ENCODE peak calls at places on chromosomes 3 and 15, in six cellular contexts. One of them, this sample, is unnamed.

GRCh38 chr15:25170781-25171110 is 216.0 kb downstream of the SNRPN start:
- DNase-seq in AG09319: no peak
- DNase-seq in T1000: no peak
- DNase-seq in NCI-H524: no peak
- DNase-seq in stimulated activated CD4-positive, alpha-beta T cell treated with anti-CD3 and anti-CD28 coated beads, Interleukin-15, amount 100 ng/mL, for 24 hours: no peak
- DNase-seq in sigmoid colon: peak
- DNase-seq in this sample: no peak

GRCh38 chr3:33884701-33885100 is 86.3 kb downstream of the PDCD6IP start:
- DNase-seq in stimulated activated CD4-positive, alpha-beta T cell treated with anti-CD3 and anti-CD28 coated beads, Interleukin-15, amount 100 ng/mL, for 24 hours: no peak
- DNase-seq in T1000: no peak
- DNase-seq in NCI-H524: no peak
- DNase-seq in sigmoid colon: no peak
- DNase-seq in AG09319: no peak
- DNase-seq in this sample: no peak

GRCh38 chr3:152430223-152431002 is 161.7 kb downstream of the MBNL1 start:
- DNase-seq in AG09319: no peak
- DNase-seq in T1000: no peak
- DNase-seq in stimulated activated CD4-positive, alpha-beta T cell treated with anti-CD3 and anti-CD28 coated beads, Interleukin-15, amount 100 ng/mL, for 24 hours: no peak
- DNase-seq in sigmoid colon: no peak
- DNase-seq in NCI-H524: peak
- DNase-seq in this sample: no peak

GRCh38 chr15:74444106-74445062 is 10.6 kb upstream of the SEMA7A start:
- DNase-seq in AG09319: no peak
- DNase-seq in T1000: no peak
- DNase-seq in NCI-H524: no peak
- DNase-seq in stimulated activated CD4-positive, alpha-beta T cell treated with anti-CD3 and anti-CD28 coated beads, Interleukin-15, amount 100 ng/mL, for 24 hours: no peak
- DNase-seq in sigmoid colon: peak
- DNase-seq in this sample: no peak

GRCh38 chr3:190384241-190384863 is 3.6 kb upstream of the CLDN16 start:
- DNase-seq in stimulated activated CD4-positive, alpha-beta T cell treated with anti-CD3 and anti-CD28 coated beads, Interleukin-15, amount 100 ng/mL, for 24 hours: peak
- DNase-seq in NCI-H524: peak
- DNase-seq in T1000: no peak
- DNase-seq in AG09319: no peak
- DNase-seq in sigmoid colon: no peak
- DNase-seq in this sample: no peak

GRCh38 chr3:177835008-177835407 is 637.7 kb upstream of the TBL1XR1 start:
- DNase-seq in AG09319: peak
- DNase-seq in sigmoid colon: no peak
- DNase-seq in stimulated activated CD4-positive, alpha-beta T cell treated with anti-CD3 and anti-CD28 coated beads, Interleukin-15, amount 100 ng/mL, for 24 hours: peak
- DNase-seq in NCI-H524: no peak
- DNase-seq in T1000: peak
- DNase-seq in this sample: no peak

GRCh38 chr15:29538110-29538509 is 268.5 kb upstream of the NSMCE3 start:
- DNase-seq in NCI-H524: no peak
- DNase-seq in stimulated activated CD4-positive, alpha-beta T cell treated with anti-CD3 and anti-CD28 coated beads, Interleukin-15, amount 100 ng/mL, for 24 hours: no peak
- DNase-seq in T1000: no peak
- DNase-seq in sigmoid colon: no peak
- DNase-seq in AG09319: no peak
- DNase-seq in this sample: no peak

GRCh38 chr3:131608741-131609140 is 106.0 kb upstream of the MRPL3 start:
- DNase-seq in sigmoid colon: no peak
- DNase-seq in AG09319: no peak
- DNase-seq in T1000: no peak
- DNase-seq in stimulated activated CD4-positive, alpha-beta T cell treated with anti-CD3 and anti-CD28 coated beads, Interleukin-15, amount 100 ng/mL, for 24 hours: no peak
- DNase-seq in NCI-H524: no peak
- DNase-seq in this sample: no peak

GRCh38 chr15:34588046-34588674 is 4.7 kb upstream of the GOLGA8B start:
- DNase-seq in NCI-H524: peak
- DNase-seq in sigmoid colon: peak
- DNase-seq in AG09319: peak
- DNase-seq in stimulated activated CD4-positive, alpha-beta T cell treated with anti-CD3 and anti-CD28 coated beads, Interleukin-15, amount 100 ng/mL, for 24 hours: peak
- DNase-seq in T1000: peak
- DNase-seq in this sample: no peak

GRCh38 chr3:128487813-128488635 is 5.0 kb downstream of the GATA2 start:
- DNase-seq in AG09319: peak
- DNase-seq in stimulated activated CD4-positive, alpha-beta T cell treated with anti-CD3 and anti-CD28 coated beads, Interleukin-15, amount 100 ng/mL, for 24 hours: peak
- DNase-seq in NCI-H524: peak
- DNase-seq in T1000: peak
- DNase-seq in sigmoid colon: peak
- DNase-seq in this sample: no peak

GRCh38 chr15:74616020-74616939 is 644 bp downstream of the CLK3 start:
- DNase-seq in AG09319: no peak
- DNase-seq in sigmoid colon: peak
- DNase-seq in stimulated activated CD4-positive, alpha-beta T cell treated with anti-CD3 and anti-CD28 coated beads, Interleukin-15, amount 100 ng/mL, for 24 hours: peak
- DNase-seq in NCI-H524: no peak
- DNase-seq in T1000: no peak
- DNase-seq in this sample: no peak

This sample was measured in progenitor cell of endocrine pancreas.